ENCODE peak calls at places on chromosome 21, in ten cellular contexts. One of them, this sample, is unnamed.

GRCh38 chr21:37837381-37837780 is 78.9 kb downstream of the KCNJ6 start:
- DNase-seq in nephron progenitor cell: no peak
- DNase-seq in anterior cingulate cortex: no peak
- DNase-seq in astrocyte of the hippocampus: peak; percentile 35
- DNase-seq in cerebellar cortex: peak; percentile 51
- DNase-seq in endothelial cell: no peak
- DNase-seq in activated CD4-positive, CD25-positive, alpha-beta regulatory T cell treated with anti-CD3 and anti-CD28 coated beads, Interleukin-2, amount 50 U/mL, for 72 hours: no peak
- DNase-seq in GM23338: no peak
- DNase-seq in GM03348: no peak
- DNase-seq in lower lobe of right lung: no peak
- DNase-seq in this sample: no peak

GRCh38 chr21:39669485-39669884 is 56.7 kb downstream of the B3GALT5 start:
- DNase-seq in GM03348: no peak
- DNase-seq in astrocyte of the hippocampus: no peak
- DNase-seq in activated CD4-positive, CD25-positive, alpha-beta regulatory T cell treated with anti-CD3 and anti-CD28 coated beads, Interleukin-2, amount 50 U/mL, for 72 hours: no peak
- DNase-seq in cerebellar cortex: no peak
- DNase-seq in lower lobe of right lung: no peak
- DNase-seq in nephron progenitor cell: no peak
- DNase-seq in GM23338: no peak
- DNase-seq in endothelial cell: no peak
- DNase-seq in anterior cingulate cortex: no peak
- DNase-seq in this sample: no peak

GRCh38 chr21:31201548-31201947 is 142.5 kb downstream of the TIAM1 start:
- DNase-seq in lower lobe of right lung: no peak
- DNase-seq in activated CD4-positive, CD25-positive, alpha-beta regulatory T cell treated with anti-CD3 and anti-CD28 coated beads, Interleukin-2, amount 50 U/mL, for 72 hours: no peak
- DNase-seq in GM03348: peak; percentile 63
- DNase-seq in anterior cingulate cortex: no peak
- DNase-seq in endothelial cell: no peak
- DNase-seq in nephron progenitor cell: no peak
- DNase-seq in GM23338: no peak
- DNase-seq in astrocyte of the hippocampus: peak; percentile 66
- DNase-seq in cerebellar cortex: no peak
- DNase-seq in this sample: no peak

GRCh38 chr21:31710586-31710985 is 21.3 kb downstream of the SCAF4 start:
- DNase-seq in cerebellar cortex: no peak
- DNase-seq in lower lobe of right lung: no peak
- DNase-seq in astrocyte of the hippocampus: peak; percentile 78
- DNase-seq in GM23338: no peak
- DNase-seq in GM03348: peak; percentile 62
- DNase-seq in nephron progenitor cell: no peak
- DNase-seq in endothelial cell: no peak
- DNase-seq in activated CD4-positive, CD25-positive, alpha-beta regulatory T cell treated with anti-CD3 and anti-CD28 coated beads, Interleukin-2, amount 50 U/mL, for 72 hours: no peak
- DNase-seq in anterior cingulate cortex: no peak
- DNase-seq in this sample: no peak

GRCh38 chr21:41678016-41678935 is 88.6 kb downstream of the RIPK4 start:
- DNase-seq in astrocyte of the hippocampus: peak; percentile 95
- DNase-seq in nephron progenitor cell: peak; percentile 36
- DNase-seq in cerebellar cortex: no peak
- DNase-seq in GM03348: no peak
- DNase-seq in GM23338: peak; percentile 44
- DNase-seq in activated CD4-positive, CD25-positive, alpha-beta regulatory T cell treated with anti-CD3 and anti-CD28 coated beads, Interleukin-2, amount 50 U/mL, for 72 hours: no peak
- DNase-seq in lower lobe of right lung: peak; percentile 67
- DNase-seq in endothelial cell: no peak
- DNase-seq in anterior cingulate cortex: no peak
- DNase-seq in this sample: no peak

GRCh38 chr21:15826147-15826780 is 96.5 kb downstream of the USP25 start:
- DNase-seq in endothelial cell: peak; percentile 35
- DNase-seq in GM03348: peak; percentile 5
- DNase-seq in anterior cingulate cortex: no peak
- DNase-seq in activated CD4-positive, CD25-positive, alpha-beta regulatory T cell treated with anti-CD3 and anti-CD28 coated beads, Interleukin-2, amount 50 U/mL, for 72 hours: no peak
- DNase-seq in astrocyte of the hippocampus: peak; percentile 54
- DNase-seq in cerebellar cortex: peak; percentile 84
- DNase-seq in lower lobe of right lung: no peak
- DNase-seq in GM23338: peak; percentile 81
- DNase-seq in nephron progenitor cell: peak; percentile 5
- DNase-seq in this sample: no peak

GRCh38 chr21:16418211-16418610 is 688.4 kb downstream of the USP25 start:
- DNase-seq in cerebellar cortex: peak; percentile 57
- DNase-seq in nephron progenitor cell: no peak
- DNase-seq in GM03348: peak; percentile 58
- DNase-seq in endothelial cell: no peak
- DNase-seq in astrocyte of the hippocampus: no peak
- DNase-seq in anterior cingulate cortex: no peak
- DNase-seq in lower lobe of right lung: no peak
- DNase-seq in activated CD4-positive, CD25-positive, alpha-beta regulatory T cell treated with anti-CD3 and anti-CD28 coated beads, Interleukin-2, amount 50 U/mL, for 72 hours: no peak
- DNase-seq in GM23338: no peak
- DNase-seq in this sample: no peak

GRCh38 chr21:46211376-46211775 is 17.2 kb downstream of the LSS start:
- DNase-seq in astrocyte of the hippocampus: no peak
- DNase-seq in lower lobe of right lung: peak; percentile 32
- DNase-seq in cerebellar cortex: no peak
- DNase-seq in GM23338: no peak
- DNase-seq in activated CD4-positive, CD25-positive, alpha-beta regulatory T cell treated with anti-CD3 and anti-CD28 coated beads, Interleukin-2, amount 50 U/mL, for 72 hours: no peak
- DNase-seq in GM03348: no peak
- DNase-seq in endothelial cell: no peak
- DNase-seq in anterior cingulate cortex: no peak
- DNase-seq in nephron progenitor cell: no peak
- DNase-seq in this sample: no peak

GRCh38 chr21:42003051-42003461 is 7.1 kb downstream of the ZBTB21 start:
- DNase-seq in endothelial cell: no peak
- DNase-seq in astrocyte of the hippocampus: no peak
- DNase-seq in GM23338: no peak
- DNase-seq in anterior cingulate cortex: no peak
- DNase-seq in lower lobe of right lung: no peak
- DNase-seq in GM03348: peak; percentile 57
- DNase-seq in activated CD4-positive, CD25-positive, alpha-beta regulatory T cell treated with anti-CD3 and anti-CD28 coated beads, Interleukin-2, amount 50 U/mL, for 72 hours: no peak
- DNase-seq in nephron progenitor cell: no peak
- DNase-seq in cerebellar cortex: no peak
- DNase-seq in this sample: no peak

GRCh38 chr21:46038871-46039397 is 57.4 kb downstream of the COL6A1 start:
- DNase-seq in endothelial cell: no peak
- DNase-seq in astrocyte of the hippocampus: peak; percentile 89
- DNase-seq in activated CD4-positive, CD25-positive, alpha-beta regulatory T cell treated with anti-CD3 and anti-CD28 coated beads, Interleukin-2, amount 50 U/mL, for 72 hours: no peak
- DNase-seq in lower lobe of right lung: no peak
- DNase-seq in cerebellar cortex: no peak
- DNase-seq in nephron progenitor cell: no peak
- DNase-seq in GM03348: peak; percentile 65
- DNase-seq in GM23338: no peak
- DNase-seq in anterior cingulate cortex: no peak
- DNase-seq in this sample: no peak

GRCh38 chr21:17688912-17689874 is 76.5 kb upstream of the BTG3 start:
- DNase-seq in GM03348: no peak
- DNase-seq in activated CD4-positive, CD25-positive, alpha-beta regulatory T cell treated with anti-CD3 and anti-CD28 coated beads, Interleukin-2, amount 50 U/mL, for 72 hours: peak; percentile 58
- DNase-seq in cerebellar cortex: peak; percentile 3
- DNase-seq in astrocyte of the hippocampus: peak; percentile 80
- DNase-seq in nephron progenitor cell: no peak
- DNase-seq in anterior cingulate cortex: peak; percentile 6
- DNase-seq in GM23338: peak; percentile 33
- DNase-seq in lower lobe of right lung: peak; percentile 57
- DNase-seq in endothelial cell: no peak
- DNase-seq in this sample: peak; percentile 14

GRCh38 chr21:28124541-28124940 is 868.1 kb downstream of the LTN1 start:
- DNase-seq in GM23338: no peak
- DNase-seq in endothelial cell: no peak
- DNase-seq in anterior cingulate cortex: no peak
- DNase-seq in astrocyte of the hippocampus: no peak
- DNase-seq in nephron progenitor cell: no peak
- DNase-seq in lower lobe of right lung: no peak
- DNase-seq in GM03348: no peak
- DNase-seq in activated CD4-positive, CD25-positive, alpha-beta regulatory T cell treated with anti-CD3 and anti-CD28 coated beads, Interleukin-2, amount 50 U/mL, for 72 hours: no peak
- DNase-seq in cerebellar cortex: no peak
- DNase-seq in this sample: no peak

GRCh38 chr21:36030581-36031189 is 29.6 kb downstream of the SETD4 start:
- DNase-seq in GM03348: no peak
- DNase-seq in nephron progenitor cell: no peak
- DNase-seq in GM23338: no peak
- DNase-seq in endothelial cell: no peak
- DNase-seq in lower lobe of right lung: no peak
- DNase-seq in astrocyte of the hippocampus: peak; percentile 6
- DNase-seq in cerebellar cortex: no peak
- DNase-seq in activated CD4-positive, CD25-positive, alpha-beta regulatory T cell treated with anti-CD3 and anti-CD28 coated beads, Interleukin-2, amount 50 U/mL, for 72 hours: no peak
- DNase-seq in anterior cingulate cortex: no peak
- DNase-seq in this sample: no peak

GRCh38 chr21:31571879-31572278 is 87.6 kb upstream of the SOD1 start:
- DNase-seq in lower lobe of right lung: no peak
- DNase-seq in activated CD4-positive, CD25-positive, alpha-beta regulatory T cell treated with anti-CD3 and anti-CD28 coated beads, Interleukin-2, amount 50 U/mL, for 72 hours: no peak
- DNase-seq in cerebellar cortex: no peak
- DNase-seq in GM23338: no peak
- DNase-seq in nephron progenitor cell: no peak
- DNase-seq in endothelial cell: no peak
- DNase-seq in anterior cingulate cortex: no peak
- DNase-seq in GM03348: no peak
- DNase-seq in astrocyte of the hippocampus: no peak
- DNase-seq in this sample: no peak

GRCh38 chr21:29053656-29054055 is 19.8 kb downstream of the CCT8 start:
- DNase-seq in lower lobe of right lung: no peak
- DNase-seq in GM03348: no peak
- DNase-seq in activated CD4-positive, CD25-positive, alpha-beta regulatory T cell treated with anti-CD3 and anti-CD28 coated beads, Interleukin-2, amount 50 U/mL, for 72 hours: no peak
- DNase-seq in anterior cingulate cortex: no peak
- DNase-seq in astrocyte of the hippocampus: peak; percentile 39
- DNase-seq in GM23338: no peak
- DNase-seq in cerebellar cortex: peak; percentile 24
- DNase-seq in endothelial cell: no peak
- DNase-seq in nephron progenitor cell: no peak
- DNase-seq in this sample: no peak

GRCh38 chr21:46113497-46114176 is 15.7 kb downstream of the COL6A2 start:
- DNase-seq in endothelial cell: no peak
- DNase-seq in activated CD4-positive, CD25-positive, alpha-beta regulatory T cell treated with anti-CD3 and anti-CD28 coated beads, Interleukin-2, amount 50 U/mL, for 72 hours: peak; percentile 8
- DNase-seq in lower lobe of right lung: no peak
- DNase-seq in nephron progenitor cell: no peak
- DNase-seq in astrocyte of the hippocampus: no peak
- DNase-seq in cerebellar cortex: no peak
- DNase-seq in GM03348: no peak
- DNase-seq in anterior cingulate cortex: no peak
- DNase-seq in GM23338: no peak
- DNase-seq in this sample: no peak

GRCh38 chr21:42863504-42863870 is 15.9 kb downstream of the WDR4 start:
- DNase-seq in activated CD4-positive, CD25-positive, alpha-beta regulatory T cell treated with anti-CD3 and anti-CD28 coated beads, Interleukin-2, amount 50 U/mL, for 72 hours: no peak
- DNase-seq in anterior cingulate cortex: no peak
- DNase-seq in GM03348: no peak
- DNase-seq in lower lobe of right lung: no peak
- DNase-seq in endothelial cell: no peak
- DNase-seq in nephron progenitor cell: no peak
- DNase-seq in astrocyte of the hippocampus: no peak
- DNase-seq in cerebellar cortex: no peak
- DNase-seq in GM23338: no peak
- DNase-seq in this sample: no peak

GRCh38 chr21:45364464-45365185 is 40.3 kb upstream of the COL18A1 start:
- DNase-seq in cerebellar cortex: no peak
- DNase-seq in nephron progenitor cell: no peak
- DNase-seq in astrocyte of the hippocampus: peak; percentile 91
- DNase-seq in GM23338: no peak
- DNase-seq in GM03348: peak; percentile 73
- DNase-seq in endothelial cell: no peak
- DNase-seq in activated CD4-positive, CD25-positive, alpha-beta regulatory T cell treated with anti-CD3 and anti-CD28 coated beads, Interleukin-2, amount 50 U/mL, for 72 hours: no peak
- DNase-seq in lower lobe of right lung: no peak
- DNase-seq in anterior cingulate cortex: no peak
- DNase-seq in this sample: no peak

GRCh38 chr21:46325073-46325912 is 1.3 kb downstream of the PCNT start:
- DNase-seq in GM23338: peak; percentile 81
- DNase-seq in astrocyte of the hippocampus: peak; percentile 79
- DNase-seq in lower lobe of right lung: peak; percentile 64
- DNase-seq in activated CD4-positive, CD25-positive, alpha-beta regulatory T cell treated with anti-CD3 and anti-CD28 coated beads, Interleukin-2, amount 50 U/mL, for 72 hours: peak; percentile 50
- DNase-seq in endothelial cell: peak; percentile 61
- DNase-seq in anterior cingulate cortex: peak; percentile 25
- DNase-seq in cerebellar cortex: peak; percentile 52
- DNase-seq in nephron progenitor cell: peak; percentile 63
- DNase-seq in GM03348: peak; percentile 68
- DNase-seq in this sample: peak; percentile 55

GRCh38 chr21:39647476-39647875 is 34.7 kb downstream of the B3GALT5 start:
- DNase-seq in activated CD4-positive, CD25-positive, alpha-beta regulatory T cell treated with anti-CD3 and anti-CD28 coated beads, Interleukin-2, amount 50 U/mL, for 72 hours: no peak
- DNase-seq in anterior cingulate cortex: no peak
- DNase-seq in lower lobe of right lung: no peak
- DNase-seq in cerebellar cortex: no peak
- DNase-seq in GM23338: no peak
- DNase-seq in astrocyte of the hippocampus: peak; percentile 71
- DNase-seq in GM03348: peak; percentile 38
- DNase-seq in endothelial cell: peak; percentile 28
- DNase-seq in nephron progenitor cell: no peak
- DNase-seq in this sample: no peak

GRCh38 chr21:20729376-20729775 is 268.8 kb upstream of the NCAM2 start:
- DNase-seq in endothelial cell: no peak
- DNase-seq in GM23338: no peak
- DNase-seq in nephron progenitor cell: no peak
- DNase-seq in activated CD4-positive, CD25-positive, alpha-beta regulatory T cell treated with anti-CD3 and anti-CD28 coated beads, Interleukin-2, amount 50 U/mL, for 72 hours: no peak
- DNase-seq in GM03348: no peak
- DNase-seq in anterior cingulate cortex: no peak
- DNase-seq in cerebellar cortex: no peak
- DNase-seq in lower lobe of right lung: no peak
- DNase-seq in astrocyte of the hippocampus: peak; percentile 25
- DNase-seq in this sample: no peak

GRCh38 chr21:40340357-40340756 is 473.1 kb downstream of the PCP4 start:
- DNase-seq in nephron progenitor cell: no peak
- DNase-seq in astrocyte of the hippocampus: no peak
- DNase-seq in activated CD4-positive, CD25-positive, alpha-beta regulatory T cell treated with anti-CD3 and anti-CD28 coated beads, Interleukin-2, amount 50 U/mL, for 72 hours: no peak
- DNase-seq in GM23338: no peak
- DNase-seq in anterior cingulate cortex: no peak
- DNase-seq in lower lobe of right lung: no peak
- DNase-seq in cerebellar cortex: no peak
- DNase-seq in GM03348: no peak
- DNase-seq in endothelial cell: no peak
- DNase-seq in this sample: no peak

GRCh38 chr21:31162827-31163226 is 124.6 kb upstream of the KRTAP19-8 start:
- DNase-seq in GM23338: no peak
- DNase-seq in lower lobe of right lung: no peak
- DNase-seq in activated CD4-positive, CD25-positive, alpha-beta regulatory T cell treated with anti-CD3 and anti-CD28 coated beads, Interleukin-2, amount 50 U/mL, for 72 hours: no peak
- DNase-seq in nephron progenitor cell: no peak
- DNase-seq in astrocyte of the hippocampus: peak; percentile 58
- DNase-seq in GM03348: no peak
- DNase-seq in cerebellar cortex: no peak
- DNase-seq in anterior cingulate cortex: no peak
- DNase-seq in endothelial cell: no peak
- DNase-seq in this sample: no peak

GRCh38 chr21:34974162-34974981 is 74.7 kb downstream of the RUNX1 start:
- DNase-seq in astrocyte of the hippocampus: no peak
- DNase-seq in nephron progenitor cell: no peak
- DNase-seq in activated CD4-positive, CD25-positive, alpha-beta regulatory T cell treated with anti-CD3 and anti-CD28 coated beads, Interleukin-2, amount 50 U/mL, for 72 hours: peak; percentile 58
- DNase-seq in GM23338: no peak
- DNase-seq in endothelial cell: no peak
- DNase-seq in anterior cingulate cortex: no peak
- DNase-seq in cerebellar cortex: no peak
- DNase-seq in lower lobe of right lung: no peak
- DNase-seq in GM03348: no peak
- DNase-seq in this sample: no peak

GRCh38 chr21:22728091-22728490 is 1729.9 kb downstream of the NCAM2 start:
- DNase-seq in GM03348: no peak
- DNase-seq in astrocyte of the hippocampus: no peak
- DNase-seq in endothelial cell: no peak
- DNase-seq in nephron progenitor cell: no peak
- DNase-seq in GM23338: peak; percentile 45
- DNase-seq in cerebellar cortex: no peak
- DNase-seq in lower lobe of right lung: no peak
- DNase-seq in activated CD4-positive, CD25-positive, alpha-beta regulatory T cell treated with anti-CD3 and anti-CD28 coated beads, Interleukin-2, amount 50 U/mL, for 72 hours: no peak
- DNase-seq in anterior cingulate cortex: no peak
- DNase-seq in this sample: no peak

GRCh38 chr21:28393279-28393678 is 599.4 kb downstream of the LTN1 start:
- DNase-seq in endothelial cell: no peak
- DNase-seq in lower lobe of right lung: peak; percentile 48
- DNase-seq in activated CD4-positive, CD25-positive, alpha-beta regulatory T cell treated with anti-CD3 and anti-CD28 coated beads, Interleukin-2, amount 50 U/mL, for 72 hours: no peak
- DNase-seq in cerebellar cortex: no peak
- DNase-seq in nephron progenitor cell: no peak
- DNase-seq in GM23338: peak; percentile 9
- DNase-seq in anterior cingulate cortex: no peak
- DNase-seq in astrocyte of the hippocampus: peak; percentile 7
- DNase-seq in GM03348: no peak
- DNase-seq in this sample: peak; percentile 15

GRCh38 chr21:42056996-42057689 is 14.0 kb upstream of the UMODL1 start:
- DNase-seq in nephron progenitor cell: no peak
- DNase-seq in cerebellar cortex: no peak
- DNase-seq in activated CD4-positive, CD25-positive, alpha-beta regulatory T cell treated with anti-CD3 and anti-CD28 coated beads, Interleukin-2, amount 50 U/mL, for 72 hours: no peak
- DNase-seq in astrocyte of the hippocampus: peak; percentile 97
- DNase-seq in endothelial cell: no peak
- DNase-seq in lower lobe of right lung: peak; percentile 78
- DNase-seq in anterior cingulate cortex: no peak
- DNase-seq in GM23338: peak; percentile 28
- DNase-seq in GM03348: peak; percentile 86
- DNase-seq in this sample: no peak

GRCh38 chr21:44930543-44930981 is 9.3 kb upstream of the SLX9 start:
- DNase-seq in GM03348: peak; percentile 53
- DNase-seq in lower lobe of right lung: peak; percentile 57
- DNase-seq in cerebellar cortex: no peak
- DNase-seq in activated CD4-positive, CD25-positive, alpha-beta regulatory T cell treated with anti-CD3 and anti-CD28 coated beads, Interleukin-2, amount 50 U/mL, for 72 hours: peak; percentile 59
- DNase-seq in GM23338: no peak
- DNase-seq in endothelial cell: no peak
- DNase-seq in astrocyte of the hippocampus: no peak
- DNase-seq in nephron progenitor cell: no peak
- DNase-seq in anterior cingulate cortex: no peak
- DNase-seq in this sample: no peak